ENCODE peak calls at places on chromosome 15, in four cellular contexts. One of them, this sample, is unnamed.

GRCh38 chr15:33132722-33133345 is 61.7 kb downstream of the FMN1 start:
- DNase-seq in cardiac muscle cell: peak
- DNase-seq in colonic mucosa: peak
- DNase-seq in MM.1S: peak
- DNase-seq in this sample: peak

GRCh38 chr15:85925649-85926237 is 131.0 kb upstream of the KLHL25 start:
- DNase-seq in cardiac muscle cell: peak
- DNase-seq in colonic mucosa: no peak
- DNase-seq in MM.1S: no peak
- DNase-seq in this sample: no peak

GRCh38 chr15:60397772-60398445 is at the start of gene ANXA2:
- DNase-seq in cardiac muscle cell: peak
- DNase-seq in colonic mucosa: peak
- DNase-seq in MM.1S: peak
- DNase-seq in this sample: no peak

GRCh38 chr15:88877415-88877814 is 17.9 kb downstream of the HAPLN3 start:
- DNase-seq in cardiac muscle cell: no peak
- DNase-seq in colonic mucosa: no peak
- DNase-seq in MM.1S: no peak
- DNase-seq in this sample: no peak

GRCh38 chr15:74855857-74856256 is 12.9 kb upstream of the ULK3 start:
- DNase-seq in cardiac muscle cell: no peak
- DNase-seq in colonic mucosa: no peak
- DNase-seq in MM.1S: no peak
- DNase-seq in this sample: no peak

GRCh38 chr15:69973102-69973714 is 124.5 kb downstream of the TLE3 start:
- DNase-seq in cardiac muscle cell: peak
- DNase-seq in colonic mucosa: peak
- DNase-seq in MM.1S: peak
- DNase-seq in this sample: no peak

GRCh38 chr15:63605816-63606215 is 8.6 kb downstream of the FBXL22 start:
- DNase-seq in cardiac muscle cell: no peak
- DNase-seq in colonic mucosa: no peak
- DNase-seq in MM.1S: no peak
- DNase-seq in this sample: no peak

GRCh38 chr15:79209116-79209515 is 73.4 kb upstream of the ANKRD34C start:
- DNase-seq in cardiac muscle cell: peak
- DNase-seq in colonic mucosa: no peak
- DNase-seq in MM.1S: no peak
- DNase-seq in this sample: no peak

GRCh38 chr15:29470794-29471193 is 201.2 kb upstream of the NSMCE3 start:
- DNase-seq in cardiac muscle cell: no peak
- DNase-seq in colonic mucosa: peak
- DNase-seq in MM.1S: no peak
- DNase-seq in this sample: no peak

GRCh38 chr15:64773606-64774555 is 1.5 kb downstream of the RBPMS2 start:
- DNase-seq in cardiac muscle cell: peak
- DNase-seq in colonic mucosa: no peak
- DNase-seq in MM.1S: no peak
- DNase-seq in this sample: no peak

GRCh38 chr15:80986487-80986886 is 3.1 kb downstream of the MESD start:
- DNase-seq in cardiac muscle cell: no peak
- DNase-seq in colonic mucosa: no peak
- DNase-seq in MM.1S: no peak
- DNase-seq in this sample: no peak

GRCh38 chr15:88906551-88906950 is 6.6 kb downstream of the MFGE8 start:
- DNase-seq in cardiac muscle cell: no peak
- DNase-seq in colonic mucosa: no peak
- DNase-seq in MM.1S: no peak
- DNase-seq in this sample: no peak

GRCh38 chr15:68186671-68187397 is 18.3 kb downstream of the CALML4 start:
- DNase-seq in cardiac muscle cell: no peak
- DNase-seq in colonic mucosa: no peak
- DNase-seq in MM.1S: no peak
- DNase-seq in this sample: peak

GRCh38 chr15:80777836-80778620 is 1.1 kb upstream of the CEMIP start:
- DNase-seq in cardiac muscle cell: no peak
- DNase-seq in colonic mucosa: no peak
- DNase-seq in MM.1S: no peak
- DNase-seq in this sample: no peak

GRCh38 chr15:83998486-83998885 is 237.1 kb upstream of the GOLGA6L4 start:
- DNase-seq in cardiac muscle cell: no peak
- DNase-seq in colonic mucosa: no peak
- DNase-seq in MM.1S: no peak
- DNase-seq in this sample: no peak

GRCh38 chr15:76062282-76062681 is 2.5 kb downstream of the TMEM266 start:
- DNase-seq in cardiac muscle cell: no peak
- DNase-seq in colonic mucosa: no peak
- DNase-seq in MM.1S: no peak
- DNase-seq in this sample: no peak

GRCh38 chr15:79030470-79030869 is 60.1 kb downstream of the RASGRF1 start:
- DNase-seq in cardiac muscle cell: no peak
- DNase-seq in colonic mucosa: no peak
- DNase-seq in MM.1S: no peak
- DNase-seq in this sample: no peak

GRCh38 chr15:28786521-28786920 is 61.9 kb downstream of the GOLGA6L7 start:
- DNase-seq in cardiac muscle cell: no peak
- DNase-seq in colonic mucosa: no peak
- DNase-seq in MM.1S: no peak
- DNase-seq in this sample: no peak

GRCh38 chr15:65856821-65857455 is 12.4 kb upstream of the RAB11A start:
- DNase-seq in cardiac muscle cell: peak
- DNase-seq in colonic mucosa: peak
- DNase-seq in MM.1S: peak
- DNase-seq in this sample: no peak

GRCh38 chr15:95266481-95267061 is 1035.2 kb downstream of the MCTP2 start:
- DNase-seq in cardiac muscle cell: no peak
- DNase-seq in colonic mucosa: no peak
- DNase-seq in MM.1S: no peak
- DNase-seq in this sample: no peak

GRCh38 chr15:33994005-33994615 is 25.8 kb downstream of the CHRM5 start:
- DNase-seq in cardiac muscle cell: peak
- DNase-seq in colonic mucosa: no peak
- DNase-seq in MM.1S: no peak
- DNase-seq in this sample: no peak

GRCh38 chr15:84643838-84644237 is 10.2 kb downstream of the WDR73 start:
- DNase-seq in cardiac muscle cell: no peak
- DNase-seq in colonic mucosa: no peak
- DNase-seq in MM.1S: no peak
- DNase-seq in this sample: no peak

GRCh38 chr15:85690546-85691226 is 104.0 kb downstream of the KLHL25 start:
- DNase-seq in cardiac muscle cell: no peak
- DNase-seq in colonic mucosa: no peak
- DNase-seq in MM.1S: peak
- DNase-seq in this sample: no peak

GRCh38 chr15:66188464-66188863 is 65.1 kb downstream of the MEGF11 start:
- DNase-seq in cardiac muscle cell: no peak
- DNase-seq in colonic mucosa: no peak
- DNase-seq in MM.1S: no peak
- DNase-seq in this sample: no peak

GRCh38 chr15:95129589-95129988 is 898.2 kb downstream of the MCTP2 start:
- DNase-seq in cardiac muscle cell: no peak
- DNase-seq in colonic mucosa: no peak
- DNase-seq in MM.1S: no peak
- DNase-seq in this sample: peak

GRCh38 chr15:50531763-50532162 is 14.7 kb downstream of the USP50 start:
- DNase-seq in cardiac muscle cell: no peak
- DNase-seq in colonic mucosa: no peak
- DNase-seq in MM.1S: no peak
- DNase-seq in this sample: no peak

GRCh38 chr15:100602822-100603393 is 519 bp downstream of the ASB7 start:
- DNase-seq in cardiac muscle cell: peak
- DNase-seq in colonic mucosa: peak
- DNase-seq in MM.1S: peak
- DNase-seq in this sample: no peak

GRCh38 chr15:34514251-34514760 is 69.1 kb downstream of the GOLGA8B start:
- DNase-seq in cardiac muscle cell: peak
- DNase-seq in colonic mucosa: no peak
- DNase-seq in MM.1S: peak
- DNase-seq in this sample: no peak

GRCh38 chr15:63233667-63234419 is 43.6 kb upstream of the APH1B start:
- DNase-seq in cardiac muscle cell: no peak
- DNase-seq in colonic mucosa: no peak
- DNase-seq in MM.1S: no peak
- DNase-seq in this sample: no peak

GRCh38 chr15:77605582-77605981 is 27.1 kb downstream of the LINGO1 start:
- DNase-seq in cardiac muscle cell: no peak
- DNase-seq in colonic mucosa: no peak
- DNase-seq in MM.1S: no peak
- DNase-seq in this sample: no peak

GRCh38 chr15:44092221-44092620 is 102.8 kb downstream of the FRMD5 start:
- DNase-seq in cardiac muscle cell: no peak
- DNase-seq in colonic mucosa: no peak
- DNase-seq in MM.1S: no peak
- DNase-seq in this sample: no peak

GRCh38 chr15:94305133-94305532 is 73.8 kb downstream of the MCTP2 start:
- DNase-seq in cardiac muscle cell: no peak
- DNase-seq in colonic mucosa: no peak
- DNase-seq in MM.1S: no peak
- DNase-seq in this sample: no peak

GRCh38 chr15:42151736-42152135 is 4.7 kb downstream of the PLA2G4F start:
- DNase-seq in cardiac muscle cell: no peak
- DNase-seq in colonic mucosa: no peak
- DNase-seq in MM.1S: no peak
- DNase-seq in this sample: no peak

GRCh38 chr15:27059610-27060202 is 88.7 kb downstream of the GABRG3 start:
- DNase-seq in cardiac muscle cell: peak
- DNase-seq in colonic mucosa: peak
- DNase-seq in MM.1S: peak
- DNase-seq in this sample: no peak

GRCh38 chr15:60751985-60752952 is 273.3 kb upstream of the ICE2 start:
- DNase-seq in cardiac muscle cell: no peak
- DNase-seq in colonic mucosa: peak
- DNase-seq in MM.1S: no peak
- DNase-seq in this sample: peak

GRCh38 chr15:56929389-56929788 is 10.9 kb downstream of the TCF12 start:
- DNase-seq in cardiac muscle cell: no peak
- DNase-seq in colonic mucosa: no peak
- DNase-seq in MM.1S: no peak
- DNase-seq in this sample: no peak

DNA sequence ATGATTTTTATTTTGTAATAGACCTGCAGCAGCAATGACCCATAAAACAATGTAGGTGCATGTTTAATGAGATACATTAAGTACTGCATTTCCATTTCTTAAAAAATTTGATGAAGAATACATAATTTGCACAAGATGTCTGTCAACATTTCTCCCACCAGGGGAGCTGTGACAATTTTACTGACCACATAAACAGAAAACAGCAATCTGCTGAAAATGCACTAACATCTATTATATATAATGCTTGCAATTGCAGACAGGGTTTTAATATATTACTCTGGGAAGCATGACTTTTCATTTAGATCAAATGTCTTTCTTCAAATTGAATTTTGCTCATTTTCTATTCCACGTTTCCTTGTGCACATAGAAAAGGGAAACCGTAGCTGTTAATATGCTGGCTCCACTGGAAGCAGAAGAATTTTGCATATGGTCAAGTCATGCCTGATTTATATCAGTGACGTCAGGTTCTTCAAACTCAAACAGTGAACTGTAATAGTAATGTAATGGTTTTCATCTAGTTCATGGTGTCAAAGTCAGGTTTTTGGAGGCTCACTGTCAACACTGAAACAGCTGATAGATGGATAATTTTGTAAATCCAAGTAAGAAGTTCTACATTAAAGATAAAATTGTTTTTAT is 79.8 kb upstream of the IGF1R start:
- DNase-seq in cardiac muscle cell: no peak
- DNase-seq in colonic mucosa: no peak
- DNase-seq in MM.1S: no peak
- DNase-seq in this sample: no peak
- TF ChIP-seq CTCF in cardiac muscle cell: peak
- TF ChIP-seq CTCF in colonic mucosa: no peak
- TF ChIP-seq CTCF in MM.1S: no peak
- TF ChIP-seq CTCF in this sample: peak

GRCh38 chr15:73244333-73244732 is 124.4 kb downstream of the HCN4 start:
- DNase-seq in cardiac muscle cell: peak
- DNase-seq in colonic mucosa: peak
- DNase-seq in MM.1S: peak
- DNase-seq in this sample: no peak
- TF ChIP-seq CTCF in cardiac muscle cell: peak
- TF ChIP-seq CTCF in colonic mucosa: no peak
- TF ChIP-seq CTCF in MM.1S: peak
- TF ChIP-seq CTCF in this sample: peak

GRCh38 chr15:39579487-39580116 is 1.3 kb upstream of the THBS1 start:
- DNase-seq in cardiac muscle cell: peak
- DNase-seq in colonic mucosa: no peak
- DNase-seq in MM.1S: no peak
- DNase-seq in this sample: peak

GRCh38 chr15:39581501-39582285 is 814 bp downstream of the THBS1 start:
- DNase-seq in cardiac muscle cell: peak
- DNase-seq in colonic mucosa: peak
- DNase-seq in MM.1S: peak
- DNase-seq in this sample: no peak

GRCh38 chr15:39580117-39580629 is 706 bp upstream of the THBS1 start:
- DNase-seq in cardiac muscle cell: peak
- DNase-seq in colonic mucosa: peak
- DNase-seq in MM.1S: peak
- DNase-seq in this sample: peak

GRCh38 chr15:39580630-39581500 is at the start of gene THBS1:
- DNase-seq in cardiac muscle cell: peak
- DNase-seq in colonic mucosa: peak
- DNase-seq in MM.1S: peak
- DNase-seq in this sample: peak

GRCh38 chr15:39578851-39579486 is 1.9 kb upstream of the THBS1 start:
- DNase-seq in cardiac muscle cell: peak
- DNase-seq in colonic mucosa: no peak
- DNase-seq in MM.1S: no peak
- DNase-seq in this sample: no peak
- TF ChIP-seq CTCF in cardiac muscle cell: peak
- TF ChIP-seq CTCF in colonic mucosa: no peak
- TF ChIP-seq CTCF in MM.1S: no peak
- TF ChIP-seq CTCF in this sample: peak

DNA sequence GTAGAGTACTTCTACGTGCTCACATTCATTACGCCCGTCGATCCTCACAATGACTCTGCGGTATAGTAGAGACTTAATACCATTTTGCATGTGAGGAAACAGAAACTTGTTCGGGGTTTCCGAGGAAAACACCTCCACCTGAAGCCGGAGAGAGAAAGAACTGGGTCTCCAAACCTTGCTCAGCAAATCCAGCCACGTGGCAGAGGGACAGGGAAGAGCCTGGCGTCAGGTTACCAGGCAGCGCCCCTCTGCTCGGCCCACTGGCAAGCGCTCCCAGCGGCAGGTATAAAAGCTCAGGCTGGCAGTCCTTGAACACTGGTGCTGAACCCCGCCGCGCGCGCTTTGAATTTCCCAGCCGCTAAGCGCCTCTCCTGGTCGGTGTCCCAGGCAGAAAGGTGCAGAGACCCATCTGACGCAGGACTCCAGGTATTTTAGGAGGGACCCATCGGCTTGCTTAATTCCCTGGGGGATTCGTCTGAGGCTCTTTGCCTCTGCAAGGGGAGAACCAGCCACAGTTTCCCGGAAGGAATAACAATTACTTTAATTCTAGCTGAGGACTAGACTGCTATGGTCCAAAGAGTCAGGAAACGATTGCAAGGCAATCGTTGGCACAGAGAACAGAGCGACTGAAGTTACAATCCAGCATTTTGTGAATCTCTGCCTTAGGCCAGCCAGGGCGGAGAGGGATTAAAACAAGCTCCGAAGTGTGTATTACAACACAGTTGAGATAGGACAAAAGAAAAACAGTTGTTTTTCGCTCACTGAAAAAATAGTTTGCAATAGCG is at the start of gene C2CD4A:
- DNase-seq in cardiac muscle cell: peak
- DNase-seq in colonic mucosa: peak
- DNase-seq in MM.1S: peak
- DNase-seq in this sample: no peak
- TF ChIP-seq CTCF in cardiac muscle cell: peak
- TF ChIP-seq CTCF in colonic mucosa: no peak
- TF ChIP-seq CTCF in MM.1S: peak
- TF ChIP-seq CTCF in this sample: peak

This sample was measured in AG04450.